ENCODE peak calls at places on chromosomes 3 and 15, in eight cellular contexts. One of them, this sample, is unnamed.

GRCh38 chr15:39200586-39200985 is 380.3 kb upstream of the THBS1 start:
- DNase-seq in OCI-LY7: no peak
- DNase-seq in thoracic aorta: no peak
- DNase-seq in astrocyte: no peak
- DNase-seq in glutamatergic neuron: no peak
- DNase-seq in CD4-positive, alpha-beta T cell: no peak
- DNase-seq in colonic mucosa: no peak
- DNase-seq in fibroblast of lung: no peak
- DNase-seq in this sample: no peak

GRCh38 chr15:58545307-58546065 is 113.7 kb downstream of the LIPC start:
- DNase-seq in thoracic aorta: no peak
- DNase-seq in CD4-positive, alpha-beta T cell: no peak
- DNase-seq in OCI-LY7: no peak
- DNase-seq in fibroblast of lung: peak; percentile 83
- DNase-seq in glutamatergic neuron: no peak
- DNase-seq in astrocyte: peak; percentile 79
- DNase-seq in colonic mucosa: no peak
- DNase-seq in this sample: no peak

GRCh38 chr3:69806735-69807438 is 67.6 kb downstream of the MITF start:
- DNase-seq in thoracic aorta: no peak
- DNase-seq in astrocyte: peak; percentile 88
- DNase-seq in colonic mucosa: no peak
- DNase-seq in glutamatergic neuron: no peak
- DNase-seq in OCI-LY7: no peak
- DNase-seq in CD4-positive, alpha-beta T cell: no peak
- DNase-seq in fibroblast of lung: peak; percentile 89
- DNase-seq in this sample: peak; percentile 92

GRCh38 chr15:48186271-48186670 is 5.2 kb upstream of the CTXN2 start:
- DNase-seq in thoracic aorta: no peak
- DNase-seq in OCI-LY7: no peak
- DNase-seq in colonic mucosa: no peak
- DNase-seq in glutamatergic neuron: no peak
- DNase-seq in fibroblast of lung: no peak
- DNase-seq in astrocyte: no peak
- DNase-seq in CD4-positive, alpha-beta T cell: no peak
- DNase-seq in this sample: no peak

GRCh38 chr15:34437687-34438086 is at the start of gene GOLGA8A:
- DNase-seq in OCI-LY7: no peak
- DNase-seq in glutamatergic neuron: peak; percentile 85
- DNase-seq in colonic mucosa: no peak
- DNase-seq in fibroblast of lung: peak; percentile 67
- DNase-seq in astrocyte: peak; percentile 51
- DNase-seq in CD4-positive, alpha-beta T cell: peak; percentile 81
- DNase-seq in thoracic aorta: peak; percentile 31
- DNase-seq in this sample: no peak

GRCh38 chr3:123143669-123144411 is 57.9 kb upstream of the SEC22A start:
- DNase-seq in CD4-positive, alpha-beta T cell: no peak
- DNase-seq in OCI-LY7: no peak
- DNase-seq in colonic mucosa: no peak
- DNase-seq in thoracic aorta: no peak
- DNase-seq in astrocyte: no peak
- DNase-seq in glutamatergic neuron: no peak
- DNase-seq in fibroblast of lung: no peak
- DNase-seq in this sample: peak; percentile 9

GRCh38 chr15:49155834-49156627 is 632 bp upstream of the COPS2 start:
- DNase-seq in thoracic aorta: no peak
- DNase-seq in CD4-positive, alpha-beta T cell: peak; percentile 3
- DNase-seq in astrocyte: peak; percentile 32
- DNase-seq in OCI-LY7: peak; percentile 11
- DNase-seq in glutamatergic neuron: no peak
- DNase-seq in colonic mucosa: no peak
- DNase-seq in fibroblast of lung: peak; percentile 48
- DNase-seq in this sample: peak; percentile 25

GRCh38 chr15:35697549-35698299 is 151.8 kb upstream of the DPH6 start:
- DNase-seq in fibroblast of lung: peak; percentile 89
- DNase-seq in CD4-positive, alpha-beta T cell: no peak
- DNase-seq in OCI-LY7: no peak
- DNase-seq in colonic mucosa: no peak
- DNase-seq in glutamatergic neuron: no peak
- DNase-seq in thoracic aorta: no peak
- DNase-seq in astrocyte: peak; percentile 85
- DNase-seq in this sample: peak; percentile 32

GRCh38 chr15:35166730-35167359 is 81.8 kb upstream of the NANOGP8 start:
- DNase-seq in colonic mucosa: no peak
- DNase-seq in thoracic aorta: no peak
- DNase-seq in OCI-LY7: no peak
- DNase-seq in glutamatergic neuron: no peak
- DNase-seq in astrocyte: no peak
- DNase-seq in CD4-positive, alpha-beta T cell: no peak
- DNase-seq in fibroblast of lung: peak; percentile 16
- DNase-seq in this sample: no peak

GRCh38 chr3:143242101-143242500 is 122.5 kb downstream of the CHST2 start:
- DNase-seq in thoracic aorta: no peak
- DNase-seq in colonic mucosa: no peak
- DNase-seq in OCI-LY7: no peak
- DNase-seq in glutamatergic neuron: no peak
- DNase-seq in fibroblast of lung: peak; percentile 73
- DNase-seq in CD4-positive, alpha-beta T cell: no peak
- DNase-seq in astrocyte: peak; percentile 63
- DNase-seq in this sample: no peak

GRCh38 chr3:119558528-119559339 is 680 bp downstream of the CD80 start:
- DNase-seq in thoracic aorta: no peak
- DNase-seq in CD4-positive, alpha-beta T cell: no peak
- DNase-seq in glutamatergic neuron: no peak
- DNase-seq in astrocyte: no peak
- DNase-seq in OCI-LY7: no peak
- DNase-seq in fibroblast of lung: no peak
- DNase-seq in colonic mucosa: no peak
- DNase-seq in this sample: no peak

GRCh38 chr3:159844801-159845261 is 143.8 kb upstream of the IL12A start:
- DNase-seq in glutamatergic neuron: peak; percentile 24
- DNase-seq in fibroblast of lung: peak; percentile 84
- DNase-seq in colonic mucosa: no peak
- DNase-seq in CD4-positive, alpha-beta T cell: no peak
- DNase-seq in thoracic aorta: no peak
- DNase-seq in astrocyte: peak; percentile 81
- DNase-seq in OCI-LY7: no peak
- DNase-seq in this sample: no peak

GRCh38 chr3:11567516-11568467 is 75.9 kb downstream of the VGLL4 start:
- DNase-seq in CD4-positive, alpha-beta T cell: no peak
- DNase-seq in glutamatergic neuron: no peak
- DNase-seq in astrocyte: peak; percentile 86
- DNase-seq in OCI-LY7: no peak
- DNase-seq in thoracic aorta: peak; percentile 90
- DNase-seq in fibroblast of lung: peak; percentile 90
- DNase-seq in colonic mucosa: no peak
- DNase-seq in this sample: peak; percentile 85

DNA sequence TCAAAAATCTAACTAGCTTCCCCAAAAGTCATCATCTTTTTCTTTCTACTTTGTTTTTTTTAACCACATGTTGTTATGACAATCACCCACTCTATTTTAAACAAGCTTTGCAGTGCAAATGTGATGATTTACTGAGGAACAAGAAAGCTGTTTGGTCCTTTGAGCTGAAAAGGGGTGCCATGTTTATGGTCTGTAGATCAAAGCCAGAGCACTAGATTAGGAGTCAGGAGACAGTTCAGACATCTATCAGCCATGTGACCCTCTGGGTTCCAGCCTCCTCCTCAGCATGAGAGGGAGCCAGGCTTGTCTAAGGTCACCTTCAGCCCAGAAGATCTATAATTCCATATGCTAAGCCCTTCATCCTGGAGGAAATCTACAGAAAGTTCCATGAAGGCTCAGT is 65.9 kb downstream of the RPL22L1 start:
- DNase-seq in fibroblast of lung: no peak
- DNase-seq in OCI-LY7: no peak
- DNase-seq in astrocyte: no peak
- DNase-seq in glutamatergic neuron: no peak
- DNase-seq in colonic mucosa: no peak
- DNase-seq in CD4-positive, alpha-beta T cell: no peak
- DNase-seq in thoracic aorta: no peak
- DNase-seq in this sample: no peak
- TF ChIP-seq CTCF in fibroblast of lung: no peak
- TF ChIP-seq CTCF in OCI-LY7: no peak
- TF ChIP-seq CTCF in astrocyte: no peak
- TF ChIP-seq CTCF in glutamatergic neuron: no peak
- TF ChIP-seq CTCF in colonic mucosa: no peak
- TF ChIP-seq CTCF in CD4-positive, alpha-beta T cell: no peak
- TF ChIP-seq CTCF in thoracic aorta: no peak
- TF ChIP-seq CTCF in this sample: no peak

DNA sequence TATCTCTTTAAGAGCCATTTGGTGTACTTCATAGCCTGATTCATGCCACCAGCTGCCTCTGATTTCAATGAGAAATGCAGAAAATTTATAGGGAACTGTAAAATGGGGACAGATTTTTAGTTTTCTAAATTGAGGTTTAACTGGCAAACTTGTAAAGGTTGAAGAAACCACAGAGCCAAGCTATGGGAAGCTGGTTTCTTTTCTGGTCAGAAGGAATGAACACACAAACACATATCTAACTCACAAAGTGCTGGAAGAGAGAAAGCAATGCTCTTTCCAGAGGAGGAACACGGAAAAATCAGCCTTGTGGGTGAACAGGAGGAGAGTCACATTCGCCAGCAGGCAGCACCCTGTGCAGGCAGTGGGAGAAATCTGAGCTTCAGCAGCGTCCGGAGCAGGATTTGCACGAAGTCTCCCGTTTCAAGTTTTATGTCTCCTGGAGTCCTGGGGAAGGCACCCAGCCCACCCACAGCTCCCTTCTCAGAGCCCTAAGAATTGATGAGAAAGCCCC is 481 bp downstream of the MASP1 start:
- DNase-seq in thoracic aorta: no peak
- DNase-seq in OCI-LY7: no peak
- DNase-seq in astrocyte: peak; percentile 40
- DNase-seq in colonic mucosa: no peak
- DNase-seq in CD4-positive, alpha-beta T cell: no peak
- DNase-seq in glutamatergic neuron: no peak
- DNase-seq in fibroblast of lung: peak; percentile 50
- DNase-seq in this sample: peak; percentile 65
- TF ChIP-seq CTCF in thoracic aorta: no peak
- TF ChIP-seq CTCF in OCI-LY7: no peak
- TF ChIP-seq CTCF in astrocyte: no peak
- TF ChIP-seq CTCF in colonic mucosa: no peak
- TF ChIP-seq CTCF in CD4-positive, alpha-beta T cell: no peak
- TF ChIP-seq CTCF in glutamatergic neuron: no peak
- TF ChIP-seq CTCF in fibroblast of lung: no peak
- TF ChIP-seq CTCF in this sample: no peak

DNA sequence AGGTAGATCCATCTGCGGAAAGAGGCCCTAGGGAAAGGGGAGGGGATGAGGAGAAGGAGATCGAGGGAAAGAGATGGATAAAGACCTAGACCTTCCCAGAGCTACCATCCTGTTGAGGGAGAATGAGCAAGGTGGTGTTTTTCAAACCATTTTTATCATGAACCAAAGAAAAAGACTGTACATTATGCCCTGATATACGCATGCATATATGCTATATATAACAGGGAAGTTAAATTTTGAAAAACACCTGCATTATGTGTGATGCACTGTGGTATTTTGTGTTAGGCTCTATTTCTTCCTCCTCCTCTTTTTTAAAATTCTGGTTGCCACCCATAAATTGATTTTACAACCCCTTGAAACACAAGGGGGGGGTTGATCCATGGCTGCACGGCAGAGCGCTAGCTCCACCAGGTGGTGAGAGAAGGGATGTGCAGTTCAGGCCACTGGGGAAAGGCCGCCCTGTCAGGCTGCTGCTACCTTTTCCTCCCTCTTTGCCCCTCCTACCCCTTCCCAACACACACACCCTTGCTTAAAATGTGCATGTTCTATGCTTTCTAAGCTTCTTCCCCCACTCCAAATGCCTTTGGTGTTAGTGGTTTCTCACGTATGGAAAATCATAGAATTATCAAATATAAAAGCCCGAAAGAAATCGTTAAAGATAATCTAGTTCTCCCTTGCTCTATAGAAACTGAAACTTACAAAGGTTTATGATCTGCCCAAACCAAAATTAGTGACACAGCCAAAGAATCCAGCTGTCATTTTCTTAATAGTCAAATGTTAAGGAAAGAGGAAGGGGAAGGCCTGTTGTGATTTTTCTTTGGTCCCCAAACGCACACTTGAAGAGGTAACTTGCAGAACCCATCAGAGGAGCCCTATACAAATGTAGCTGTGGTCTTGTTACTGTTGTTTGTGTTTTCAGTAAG is 262.0 kb upstream of the UMPS start:
- DNase-seq in glutamatergic neuron: peak; percentile 80
- DNase-seq in thoracic aorta: no peak
- DNase-seq in OCI-LY7: peak; percentile 48
- DNase-seq in astrocyte: peak; percentile 10
- DNase-seq in colonic mucosa: peak; percentile 60
- DNase-seq in fibroblast of lung: peak; percentile 26
- DNase-seq in CD4-positive, alpha-beta T cell: no peak
- DNase-seq in this sample: peak; percentile 21
- TF ChIP-seq CTCF in glutamatergic neuron: peak; percentile 87
- TF ChIP-seq CTCF in thoracic aorta: peak; percentile 93
- TF ChIP-seq CTCF in OCI-LY7: peak; percentile 98
- TF ChIP-seq CTCF in astrocyte: peak; percentile 97
- TF ChIP-seq CTCF in colonic mucosa: peak; percentile 93
- TF ChIP-seq CTCF in fibroblast of lung: peak; percentile 98
- TF ChIP-seq CTCF in CD4-positive, alpha-beta T cell: no peak
- TF ChIP-seq CTCF in this sample: peak; percentile 97

GRCh38 chr3:128725932-128726690 is at the start of gene RAB7A:
- DNase-seq in CD4-positive, alpha-beta T cell: peak; percentile 96
- DNase-seq in astrocyte: peak; percentile 95
- DNase-seq in fibroblast of lung: peak; percentile 98
- DNase-seq in glutamatergic neuron: peak; percentile 97
- DNase-seq in colonic mucosa: peak; percentile 98
- DNase-seq in thoracic aorta: peak; percentile 96
- DNase-seq in OCI-LY7: peak; percentile 98
- DNase-seq in this sample: peak; percentile 97

GRCh38 chr3:128727485-128727884 is 1.5 kb downstream of the RAB7A start:
- DNase-seq in thoracic aorta: no peak
- DNase-seq in OCI-LY7: no peak
- DNase-seq in CD4-positive, alpha-beta T cell: no peak
- DNase-seq in astrocyte: no peak
- DNase-seq in fibroblast of lung: no peak
- DNase-seq in colonic mucosa: no peak
- DNase-seq in glutamatergic neuron: no peak
- DNase-seq in this sample: no peak

GRCh38 chr3:128726691-128727031 is 678 bp downstream of the RAB7A start:
- DNase-seq in astrocyte: peak; percentile 63
- DNase-seq in OCI-LY7: peak; percentile 34
- DNase-seq in CD4-positive, alpha-beta T cell: peak; percentile 16
- DNase-seq in thoracic aorta: peak; percentile 25
- DNase-seq in colonic mucosa: peak; percentile 80
- DNase-seq in fibroblast of lung: peak; percentile 75
- DNase-seq in glutamatergic neuron: peak; percentile 26
- DNase-seq in this sample: peak; percentile 62

GRCh38 chr3:128727996-128728395 is 2.0 kb downstream of the RAB7A start:
- DNase-seq in thoracic aorta: no peak
- DNase-seq in colonic mucosa: no peak
- DNase-seq in fibroblast of lung: peak; percentile 69
- DNase-seq in CD4-positive, alpha-beta T cell: no peak
- DNase-seq in astrocyte: peak; percentile 61
- DNase-seq in glutamatergic neuron: no peak
- DNase-seq in OCI-LY7: no peak
- DNase-seq in this sample: peak; percentile 4

DNA sequence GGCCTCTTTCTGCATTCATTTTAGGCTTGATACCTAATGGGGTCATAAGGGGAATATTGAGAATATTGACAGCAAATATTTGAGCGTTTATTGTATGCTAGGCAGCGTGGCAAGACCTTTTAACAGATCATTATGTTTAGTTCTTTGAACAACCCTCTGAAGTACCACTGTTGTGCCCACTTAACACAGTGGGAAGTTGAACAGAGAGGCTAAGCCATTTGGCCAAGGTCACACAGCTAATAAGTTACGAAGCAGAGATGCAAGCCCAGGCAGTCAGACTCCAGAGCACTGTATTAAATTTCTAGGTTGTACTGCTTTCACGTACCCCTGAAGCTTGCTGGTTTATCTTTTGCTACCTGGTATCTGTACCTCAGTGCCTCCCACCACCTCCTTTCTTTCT is 1.1 kb downstream of the RAB7A start:
- DNase-seq in CD4-positive, alpha-beta T cell: no peak
- DNase-seq in thoracic aorta: no peak
- DNase-seq in colonic mucosa: no peak
- DNase-seq in glutamatergic neuron: no peak
- DNase-seq in astrocyte: no peak
- DNase-seq in OCI-LY7: no peak
- DNase-seq in fibroblast of lung: no peak
- DNase-seq in this sample: no peak
- TF ChIP-seq CTCF in CD4-positive, alpha-beta T cell: no peak
- TF ChIP-seq CTCF in thoracic aorta: no peak
- TF ChIP-seq CTCF in colonic mucosa: no peak
- TF ChIP-seq CTCF in glutamatergic neuron: no peak
- TF ChIP-seq CTCF in astrocyte: no peak
- TF ChIP-seq CTCF in OCI-LY7: no peak
- TF ChIP-seq CTCF in fibroblast of lung: no peak
- TF ChIP-seq CTCF in this sample: no peak